ENCODE peak calls at places on chromosomes 1 and 21, in nine cellular contexts. S, G, L, Q, T, D, B, U and A are unnamed samples.

GRCh38 chr1:47942238-47942629 is 55.0 kb downstream of the TRABD2B start:
- DNase-seq in L (no peak), B (no peak), Q (no peak), D (no peak), G (peak; percentile 11), U (no peak), T (no peak), S (no peak), A (no peak)

GRCh38 chr1:18569251-18569650 is 61.4 kb upstream of the PAX7 start:
- DNase-seq in D (no peak), G (no peak), S (no peak), U (no peak), L (no peak), Q (no peak), B (no peak), T (no peak), A (no peak)

GRCh38 chr1:49229555-49229954 is 452.9 kb upstream of the BEND5 start:
- DNase-seq in D (no peak), T (no peak), B (no peak), G (no peak), L (no peak), S (no peak), Q (no peak), U (no peak), A (peak; percentile 8)

GRCh38 chr21:29938968-29939858 is 583 bp downstream of the GRIK1 start:
- DNase-seq in G (no peak), Q (no peak), D (no peak), L (no peak), U (no peak), B (peak; percentile 38), S (no peak), T (no peak), A (peak; percentile 65)

GRCh38 chr1:181113061-181113695 is 24.7 kb downstream of the IER5 start:
- DNase-seq in S (no peak), D (no peak), G (peak; percentile 85), Q (peak; percentile 78), L (no peak), B (no peak), T (no peak), U (peak; percentile 78), A (no peak)

GRCh38 chr21:44898851-44899767 is 21.6 kb downstream of the ITGB2 start:
- DNase-seq in G (no peak), T (no peak), B (no peak), S (no peak), U (no peak), Q (no peak), L (no peak), D (no peak), A (no peak)

GRCh38 chr1:157116735-157117103 is 17.1 kb upstream of the ETV3L start:
- DNase-seq in Q (no peak), L (no peak), S (no peak), D (no peak), G (no peak), T (no peak), B (no peak), U (no peak), A (no peak)

GRCh38 chr1:234820597-234820996 is 210.6 kb upstream of the IRF2BP2 start:
- DNase-seq in L (no peak), S (no peak), D (no peak), U (peak; percentile 50), T (no peak), B (no peak), G (no peak), Q (no peak), A (no peak)

GRCh38 chr1:116474921-116475849 is 95.6 kb downstream of the CD58 start:
- DNase-seq in G (no peak), L (no peak), S (no peak), Q (no peak), B (no peak), T (no peak), D (no peak), U (no peak), A (no peak)

GRCh38 chr21:46393451-46393940 is 65.2 kb upstream of the DIP2A start:
- DNase-seq in Q (no peak), U (no peak), T (peak; percentile 65), G (no peak), B (no peak), D (no peak), L (no peak), S (no peak), A (no peak)

GRCh38 chr1:31931241-31932225 is 6.6 kb downstream of the PTP4A2 start:
- DNase-seq in G (no peak), L (no peak), U (peak; percentile 70), T (no peak), Q (peak; percentile 73), S (no peak), D (peak; percentile 65), B (no peak), A (no peak)

GRCh38 chr1:210201671-210202070 is 30.9 kb upstream of the SERTAD4 start:
- DNase-seq in L (no peak), G (no peak), S (no peak), B (no peak), U (peak; percentile 56), T (no peak), Q (peak; percentile 34), D (no peak), A (no peak)

GRCh38 chr1:164880199-164880598 is 321.2 kb downstream of the PBX1 start:
- DNase-seq in B (no peak), U (no peak), Q (no peak), D (no peak), G (no peak), S (no peak), T (no peak), L (no peak), A (no peak)

GRCh38 chr1:116850436-116850835 is 59.3 kb upstream of the PTGFRN start:
- DNase-seq in B (no peak), L (no peak), G (no peak), U (peak; percentile 58), D (no peak), S (no peak), T (no peak), Q (peak; percentile 18), A (no peak)

GRCh38 chr1:180948357-180948756 is 35.7 kb downstream of the KIAA1614 start:
- DNase-seq in U (peak; percentile 43), B (no peak), Q (no peak), S (no peak), D (no peak), G (no peak), L (no peak), T (peak; percentile 57), A (no peak)

GRCh38 chr1:175192111-175192629 is 406 bp downstream of the KIAA0040 start:
- DNase-seq in G (no peak), B (no peak), D (no peak), Q (no peak), L (no peak), T (peak; percentile 68), S (peak; percentile 25), U (peak; percentile 37), A (no peak)

GRCh38 chr1:196466656-196467055 is 141.6 kb downstream of the KCNT2 start:
- DNase-seq in Q (peak; percentile 88), U (peak; percentile 77), T (no peak), B (no peak), G (no peak), S (no peak), D (no peak), L (no peak), A (no peak)

GRCh38 chr1:14300991-14301703 is 297.3 kb upstream of the KAZN start:
- DNase-seq in U (no peak), B (no peak), L (no peak), D (no peak), S (no peak), T (no peak), Q (no peak), G (no peak), A (no peak)

GRCh38 chr1:145872421-145872891 is 13.2 kb downstream of the ANKRD35 start:
- DNase-seq in D (peak; percentile 10), B (no peak), L (no peak), Q (peak; percentile 13), S (no peak), U (peak; percentile 39), G (no peak), T (peak; percentile 61), A (no peak)

GRCh38 chr1:214548988-214549387 is 2.4 kb downstream of the PTPN14 start:
- DNase-seq in S (no peak), D (no peak), T (peak; percentile 78), B (no peak), U (peak; percentile 84), L (no peak), Q (peak; percentile 50), G (no peak), A (no peak)

GRCh38 chr1:228354390-228355320 is 52.0 kb downstream of the TRIM11 start:
- DNase-seq in S (no peak), D (no peak), B (no peak), L (no peak), U (no peak), T (no peak), Q (no peak), G (peak; percentile 34), A (peak; percentile 27)

GRCh38 chr1:171486048-171486519 is 754 bp downstream of the PRRC2C start:
- DNase-seq in Q (peak; percentile 55), L (no peak), B (no peak), U (peak; percentile 80), D (peak; percentile 85), T (no peak), S (peak; percentile 86), G (peak; percentile 7), A (no peak)

GRCh38 chr1:210446479-210446878 is 117.8 kb downstream of the HHAT start:
- DNase-seq in U (peak; percentile 67), D (no peak), G (no peak), L (no peak), Q (no peak), B (no peak), S (no peak), T (no peak), A (peak; percentile 90)

GRCh38 chr1:197725044-197725443 is 50.2 kb downstream of the DENND1B start:
- DNase-seq in D (peak; percentile 19), Q (no peak), B (no peak), T (no peak), G (no peak), S (no peak), L (no peak), U (peak; percentile 32), A (no peak)